ENCODE peak calls at places on chromosomes 5 and 9, in eight cellular contexts. One of them, this sample, is unnamed.

GRCh38 chr9:133455936-133456335 is 3.8 kb upstream of the CACFD1 start:
- DNase-seq in adipocyte: no peak
- DNase-seq in neuronal stem cell: no peak
- DNase-seq in BE2C: no peak
- DNase-seq in HAP-1: no peak
- DNase-seq in cardiac muscle cell: no peak
- DNase-seq in PC-3: no peak
- DNase-seq in sigmoid colon: no peak
- DNase-seq in this sample: no peak

GRCh38 chr9:73423891-73424290 is 272.2 kb downstream of the ANXA1 start:
- DNase-seq in adipocyte: peak; percentile 4
- DNase-seq in neuronal stem cell: no peak
- DNase-seq in BE2C: no peak
- DNase-seq in HAP-1: no peak
- DNase-seq in cardiac muscle cell: no peak
- DNase-seq in PC-3: no peak
- DNase-seq in sigmoid colon: no peak
- DNase-seq in this sample: no peak

GRCh38 chr5:176996780-176997179 is 9.8 kb downstream of the UIMC1 start:
- DNase-seq in adipocyte: no peak
- DNase-seq in neuronal stem cell: no peak
- DNase-seq in BE2C: no peak
- DNase-seq in HAP-1: no peak
- DNase-seq in cardiac muscle cell: no peak
- DNase-seq in PC-3: no peak
- DNase-seq in sigmoid colon: no peak
- DNase-seq in this sample: no peak

GRCh38 chr5:3121813-3122212 is 370.3 kb upstream of the IRX2 start:
- DNase-seq in adipocyte: no peak
- DNase-seq in neuronal stem cell: no peak
- DNase-seq in BE2C: no peak
- DNase-seq in HAP-1: no peak
- DNase-seq in cardiac muscle cell: no peak
- DNase-seq in PC-3: no peak
- DNase-seq in sigmoid colon: no peak
- DNase-seq in this sample: no peak

GRCh38 chr5:103444333-103445038 is 118.1 kb downstream of the NUDT12 start:
- DNase-seq in adipocyte: no peak
- DNase-seq in neuronal stem cell: no peak
- DNase-seq in BE2C: peak; percentile 39
- DNase-seq in HAP-1: no peak
- DNase-seq in cardiac muscle cell: no peak
- DNase-seq in PC-3: peak; percentile 45
- DNase-seq in sigmoid colon: no peak
- DNase-seq in this sample: no peak

GRCh38 chr5:54520438-54520846 is 2.9 kb downstream of the SNX18 start:
- DNase-seq in adipocyte: peak; percentile 58
- DNase-seq in neuronal stem cell: no peak
- DNase-seq in BE2C: peak; percentile 30
- DNase-seq in HAP-1: peak; percentile 46
- DNase-seq in cardiac muscle cell: peak; percentile 44
- DNase-seq in PC-3: peak; percentile 20
- DNase-seq in sigmoid colon: no peak
- DNase-seq in this sample: no peak

GRCh38 chr9:70772591-70772990 is 348.8 kb downstream of the TRPM3 start:
- DNase-seq in adipocyte: no peak
- DNase-seq in neuronal stem cell: no peak
- DNase-seq in BE2C: no peak
- DNase-seq in HAP-1: no peak
- DNase-seq in cardiac muscle cell: no peak
- DNase-seq in PC-3: no peak
- DNase-seq in sigmoid colon: no peak
- DNase-seq in this sample: no peak

GRCh38 chr5:66829826-66830225 is 233.6 kb downstream of the MAST4 start:
- DNase-seq in adipocyte: peak; percentile 52
- DNase-seq in neuronal stem cell: peak; percentile 8
- DNase-seq in BE2C: no peak
- DNase-seq in HAP-1: peak; percentile 56
- DNase-seq in cardiac muscle cell: no peak
- DNase-seq in PC-3: peak; percentile 26
- DNase-seq in sigmoid colon: no peak
- DNase-seq in this sample: no peak

GRCh38 chr9:135905380-135906282 is 1.7 kb downstream of the CAMSAP1 start:
- DNase-seq in adipocyte: peak; percentile 69
- DNase-seq in neuronal stem cell: no peak
- DNase-seq in BE2C: no peak
- DNase-seq in HAP-1: no peak
- DNase-seq in cardiac muscle cell: no peak
- DNase-seq in PC-3: peak; percentile 78
- DNase-seq in sigmoid colon: peak; percentile 54
- DNase-seq in this sample: no peak

GRCh38 chr5:5475967-5476366 is 53.5 kb downstream of the ICE1 start:
- DNase-seq in adipocyte: no peak
- DNase-seq in neuronal stem cell: no peak
- DNase-seq in BE2C: no peak
- DNase-seq in HAP-1: no peak
- DNase-seq in cardiac muscle cell: no peak
- DNase-seq in PC-3: no peak
- DNase-seq in sigmoid colon: no peak
- DNase-seq in this sample: no peak

GRCh38 chr9:132572921-132573320 is 9.5 kb upstream of the BARHL1 start:
- DNase-seq in adipocyte: peak; percentile 20
- DNase-seq in neuronal stem cell: no peak
- DNase-seq in BE2C: peak; percentile 51
- DNase-seq in HAP-1: no peak
- DNase-seq in cardiac muscle cell: peak; percentile 53
- DNase-seq in PC-3: peak; percentile 1
- DNase-seq in sigmoid colon: no peak
- DNase-seq in this sample: no peak

GRCh38 chr9:134644715-134645606 is 3.4 kb downstream of the COL5A1 start:
- DNase-seq in adipocyte: peak; percentile 99
- DNase-seq in neuronal stem cell: no peak
- DNase-seq in BE2C: peak; percentile 91
- DNase-seq in HAP-1: no peak
- DNase-seq in cardiac muscle cell: no peak
- DNase-seq in PC-3: peak; percentile 90
- DNase-seq in sigmoid colon: peak; percentile 93
- DNase-seq in this sample: peak; percentile 74

GRCh38 chr9:27548055-27548741 is 18.6 kb upstream of the MOB3B start:
- DNase-seq in adipocyte: peak; percentile 85
- DNase-seq in neuronal stem cell: no peak
- DNase-seq in BE2C: no peak
- DNase-seq in HAP-1: peak; percentile 59
- DNase-seq in cardiac muscle cell: peak; percentile 63
- DNase-seq in PC-3: peak; percentile 43
- DNase-seq in sigmoid colon: no peak
- DNase-seq in this sample: no peak

GRCh38 chr5:112709416-112709815 is 28.3 kb upstream of the APC start:
- DNase-seq in adipocyte: peak; percentile 29
- DNase-seq in neuronal stem cell: no peak
- DNase-seq in BE2C: no peak
- DNase-seq in HAP-1: no peak
- DNase-seq in cardiac muscle cell: no peak
- DNase-seq in PC-3: no peak
- DNase-seq in sigmoid colon: no peak
- DNase-seq in this sample: no peak
- H3K4me3 ChIP-seq in adipocyte: peak overlapping the region; percentile 93
- H3K4me3 ChIP-seq in neuronal stem cell: no peak overlapping the region
- H3K4me3 ChIP-seq in BE2C: no peak overlapping the region
- H3K4me3 ChIP-seq in HAP-1: no peak overlapping the region
- H3K4me3 ChIP-seq in cardiac muscle cell: no peak overlapping the region
- H3K4me3 ChIP-seq in PC-3: peak overlapping the region; percentile 99
- H3K4me3 ChIP-seq in sigmoid colon: no peak overlapping the region
- H3K4me3 ChIP-seq in this sample: peak overlapping the region; percentile 96

DNA sequence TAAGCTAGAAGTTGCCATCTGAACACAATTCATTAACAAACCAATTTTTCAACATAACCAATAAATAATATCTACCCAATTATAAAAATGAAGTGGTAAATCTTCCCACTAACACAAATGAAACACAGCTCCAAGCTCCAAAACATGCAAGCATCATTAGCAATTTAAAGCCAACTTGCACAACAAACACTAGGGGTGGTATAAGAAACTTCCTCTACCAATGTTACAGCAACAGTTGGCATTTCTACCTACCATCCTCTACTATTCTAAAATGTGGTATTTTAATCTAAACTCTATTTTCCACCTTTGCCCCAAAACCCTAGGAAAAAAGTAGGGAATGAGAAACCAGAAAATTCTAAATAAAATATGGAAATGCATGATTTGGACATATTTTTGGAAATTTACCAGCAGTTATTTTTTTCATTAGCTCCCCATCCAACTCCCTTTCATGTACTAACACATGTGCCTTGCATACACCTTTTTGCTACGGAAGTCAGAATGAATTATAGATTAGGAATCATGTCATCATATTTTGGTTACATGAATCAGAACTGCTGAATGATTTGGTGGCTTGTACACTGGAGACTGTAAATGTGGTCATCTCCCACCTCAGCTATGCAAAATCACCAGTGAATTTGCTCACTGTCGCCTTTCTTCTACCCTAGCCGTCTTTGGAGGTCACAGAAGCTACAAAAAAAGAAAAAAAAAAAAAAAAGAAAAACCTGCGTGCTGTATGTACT is 4.1 kb downstream of the NR6A1 start:
- DNase-seq in adipocyte: no peak
- DNase-seq in neuronal stem cell: no peak
- DNase-seq in BE2C: no peak
- DNase-seq in HAP-1: no peak
- DNase-seq in cardiac muscle cell: no peak
- DNase-seq in PC-3: no peak
- DNase-seq in sigmoid colon: no peak
- DNase-seq in this sample: no peak
- H3K4me1 ChIP-seq in adipocyte: peaks cover 10% of the 10 kb centered on the region
- H3K4me1 ChIP-seq in neuronal stem cell: peaks cover 4% of the 10 kb centered on the region
- H3K4me1 ChIP-seq in BE2C: no peaks in the 10 kb centered on the region
- H3K4me1 ChIP-seq in HAP-1: peaks cover 9% of the 10 kb centered on the region
- H3K4me1 ChIP-seq in cardiac muscle cell: peaks cover 47% of the 10 kb centered on the region
- H3K4me1 ChIP-seq in PC-3: no peaks in the 10 kb centered on the region
- H3K4me1 ChIP-seq in sigmoid colon: peaks cover 17% of the 10 kb centered on the region
- H3K4me1 ChIP-seq in this sample: peaks cover 35% of the 10 kb centered on the region

DNA sequence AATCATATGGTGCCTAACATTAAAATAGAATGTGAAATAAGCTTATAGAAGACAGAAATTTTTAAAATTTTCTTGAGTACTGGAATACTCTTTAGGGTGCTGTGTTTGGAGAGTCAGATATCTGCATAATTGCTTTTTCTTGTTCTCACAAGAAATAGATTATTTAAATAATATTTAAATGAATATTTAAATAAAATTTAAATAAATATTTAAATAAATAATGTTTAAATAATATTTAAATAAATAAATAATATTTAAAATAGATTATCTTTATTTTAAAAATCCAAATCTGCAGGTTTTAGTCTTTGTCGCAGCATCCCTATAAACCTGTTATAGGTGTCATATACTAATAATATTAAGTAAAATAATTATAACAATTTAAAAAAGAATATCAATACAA is 1589.4 kb downstream of the MAT2B start:
- DNase-seq in adipocyte: no peak
- DNase-seq in neuronal stem cell: no peak
- DNase-seq in BE2C: no peak
- DNase-seq in HAP-1: no peak
- DNase-seq in cardiac muscle cell: no peak
- DNase-seq in PC-3: no peak
- DNase-seq in sigmoid colon: no peak
- DNase-seq in this sample: no peak
- H3K4me3 ChIP-seq in adipocyte: no peak overlapping the region
- H3K4me3 ChIP-seq in neuronal stem cell: no peak overlapping the region
- H3K4me3 ChIP-seq in BE2C: no peak overlapping the region
- H3K4me3 ChIP-seq in HAP-1: no peak overlapping the region
- H3K4me3 ChIP-seq in cardiac muscle cell: no peak overlapping the region
- H3K4me3 ChIP-seq in PC-3: no peak overlapping the region
- H3K4me3 ChIP-seq in sigmoid colon: no peak overlapping the region
- H3K4me3 ChIP-seq in this sample: no peak overlapping the region

GRCh38 chr5:179794171-179794570 is 385 bp downstream of the LTC4S start:
- DNase-seq in adipocyte: no peak
- DNase-seq in neuronal stem cell: no peak
- DNase-seq in BE2C: no peak
- DNase-seq in HAP-1: no peak
- DNase-seq in cardiac muscle cell: no peak
- DNase-seq in PC-3: no peak
- DNase-seq in sigmoid colon: peak; percentile 63
- DNase-seq in this sample: no peak
- H3K4me1 ChIP-seq in adipocyte: peaks cover 14% of the 10 kb centered on the region
- H3K4me1 ChIP-seq in neuronal stem cell: peaks cover 5% of the 10 kb centered on the region
- H3K4me1 ChIP-seq in BE2C: no peaks in the 10 kb centered on the region
- H3K4me1 ChIP-seq in HAP-1: peaks cover 10% of the 10 kb centered on the region
- H3K4me1 ChIP-seq in cardiac muscle cell: no peaks in the 10 kb centered on the region
- H3K4me1 ChIP-seq in PC-3: peaks cover 8% of the 10 kb centered on the region
- H3K4me1 ChIP-seq in sigmoid colon: peaks cover 33% of the 10 kb centered on the region
- H3K4me1 ChIP-seq in this sample: peaks cover 63% of the 10 kb centered on the region

GRCh38 chr9:131276107-131276888 is at the start of gene FAM78A:
- DNase-seq in adipocyte: no peak
- DNase-seq in neuronal stem cell: no peak
- DNase-seq in BE2C: peak; percentile 38
- DNase-seq in HAP-1: peak; percentile 29
- DNase-seq in cardiac muscle cell: peak; percentile 48
- DNase-seq in PC-3: no peak
- DNase-seq in sigmoid colon: no peak
- DNase-seq in this sample: peak; percentile 72
- H3K4me3 ChIP-seq in adipocyte: peak within 1 kb of the TSS; percentile 62
- H3K4me3 ChIP-seq in neuronal stem cell: peak within 1 kb of the TSS; percentile 84
- H3K4me3 ChIP-seq in BE2C: peak within 1 kb of the TSS; percentile 47
- H3K4me3 ChIP-seq in HAP-1: peak within 1 kb of the TSS; percentile 54
- H3K4me3 ChIP-seq in cardiac muscle cell: peak within 1 kb of the TSS; percentile 98
- H3K4me3 ChIP-seq in PC-3: peak within 1 kb of the TSS; percentile 60
- H3K4me3 ChIP-seq in sigmoid colon: peak within 1 kb of the TSS; percentile 33
- H3K4me3 ChIP-seq in this sample: peak within 1 kb of the TSS; percentile 96

DNA sequence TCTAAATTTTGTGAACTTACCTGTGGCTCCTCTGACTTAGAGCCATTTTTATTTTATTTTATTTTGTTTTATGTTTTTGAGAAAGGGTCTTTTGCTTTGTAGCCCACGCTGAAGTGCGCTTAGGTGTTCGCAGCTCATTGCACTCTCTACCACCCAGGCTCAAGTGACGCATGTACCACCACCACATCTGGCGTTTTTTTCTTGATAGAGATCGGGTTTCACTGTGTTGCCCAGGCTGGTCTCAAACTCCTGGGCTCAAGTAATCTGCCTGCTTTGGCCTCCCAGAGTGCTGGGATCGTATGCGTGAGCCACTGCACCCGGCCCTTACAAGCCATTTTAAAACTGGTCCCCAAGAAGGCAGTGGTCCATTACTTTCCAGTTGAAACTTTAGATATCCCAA is 18.5 kb downstream of the MATR3 start:
- DNase-seq in adipocyte: no peak
- DNase-seq in neuronal stem cell: no peak
- DNase-seq in BE2C: no peak
- DNase-seq in HAP-1: no peak
- DNase-seq in cardiac muscle cell: no peak
- DNase-seq in PC-3: no peak
- DNase-seq in sigmoid colon: no peak
- DNase-seq in this sample: no peak
- H3K4me1 ChIP-seq in adipocyte: peaks cover 11% of the 10 kb centered on the region
- H3K4me1 ChIP-seq in neuronal stem cell: peaks cover 5% of the 10 kb centered on the region
- H3K4me1 ChIP-seq in BE2C: no peaks in the 10 kb centered on the region
- H3K4me1 ChIP-seq in HAP-1: peaks cover 17% of the 10 kb centered on the region
- H3K4me1 ChIP-seq in cardiac muscle cell: peaks cover 29% of the 10 kb centered on the region
- H3K4me1 ChIP-seq in PC-3: peaks cover 12% of the 10 kb centered on the region
- H3K4me1 ChIP-seq in sigmoid colon: peaks cover 94% of the 10 kb centered on the region
- H3K4me1 ChIP-seq in this sample: peaks cover 94% of the 10 kb centered on the region